ENCODE peak calls at places on chromosomes 3 and 15, in eight cellular contexts. Q is uterus; K is Peyer's patch; O is CD8-positive, alpha-beta T cell; D is adrenal gland; Y is WERI-Rb-1; S is SK-N-MC; J is tibial artery. N is an unnamed sample.

GRCh38 chr3:49378249-49378899 is 20.2 kb upstream of the GPX1 start:
- DNase-seq in Q (peak), K (no peak), O (no peak), D (no peak), Y (no peak), S (no peak), J (peak), N (peak)

GRCh38 chr15:86080302-86080701 is 631 bp downstream of the AGBL1 start:
- DNase-seq in Q (no peak), K (no peak), O (no peak), D (no peak), Y (no peak), S (no peak), J (no peak), N (no peak)

GRCh38 chr3:60086811-60087210 is 1037.0 kb upstream of the CFAP20DC start:
- DNase-seq in Q (no peak), K (no peak), O (peak), D (no peak), Y (no peak), S (no peak), J (no peak), N (no peak)

GRCh38 chr15:98626153-98626552 is 22.2 kb upstream of the IGF1R start:
- DNase-seq in Q (no peak), K (no peak), O (no peak), D (no peak), Y (no peak), S (no peak), J (no peak), N (no peak)

GRCh38 chr3:132034097-132034485 is 723 bp downstream of the CPNE4 start:
- DNase-seq in Q (no peak), K (no peak), O (no peak), D (no peak), Y (peak), S (no peak), J (no peak), N (no peak)

GRCh38 chr3:181176610-181177009 is 187.1 kb upstream of the DNAJC19 start:
- DNase-seq in Q (no peak), K (peak), O (peak), D (peak), Y (peak), S (peak), J (peak), N (no peak)

GRCh38 chr3:102143536-102143935 is 291.3 kb upstream of the ZPLD1 start:
- DNase-seq in Q (no peak), K (no peak), O (no peak), D (no peak), Y (no peak), S (no peak), J (no peak), N (no peak)

GRCh38 chr3:159604151-159604581 is 384.5 kb upstream of the IL12A start:
- DNase-seq in Q (peak), K (no peak), O (no peak), D (no peak), Y (no peak), S (no peak), J (no peak), N (no peak)

GRCh38 chr15:65532738-65533051 is 2.4 kb downstream of the HACD3 start:
- DNase-seq in Q (no peak), K (no peak), O (no peak), D (no peak), Y (no peak), S (no peak), J (no peak), N (no peak)

GRCh38 chr15:75712668-75713337 is at the start of gene CSPG4:
- DNase-seq in Q (peak), K (peak), O (no peak), D (no peak), Y (no peak), S (no peak), J (peak), N (no peak)

GRCh38 chr3:35664460-35664919 is 25.2 kb downstream of the ARPP21 start:
- DNase-seq in Q (no peak), K (no peak), O (no peak), D (no peak), Y (peak), S (no peak), J (no peak), N (peak)

GRCh38 chr15:60020736-60021135 is 16.6 kb downstream of the FOXB1 start:
- DNase-seq in Q (no peak), K (no peak), O (no peak), D (no peak), Y (no peak), S (no peak), J (no peak), N (no peak)

GRCh38 chr3:119778811-119779210 is 3.1 kb upstream of the NR1I2 start:
- DNase-seq in Q (no peak), K (no peak), O (no peak), D (no peak), Y (no peak), S (no peak), J (no peak), N (no peak)

GRCh38 chr3:78832785-78833204 is 935.0 kb downstream of the ROBO1 start:
- DNase-seq in Q (no peak), K (no peak), O (no peak), D (no peak), Y (no peak), S (no peak), J (no peak), N (no peak)

GRCh38 chr3:41933154-41933676 is 28.7 kb downstream of the ULK4 start:
- DNase-seq in Q (no peak), K (no peak), O (no peak), D (no peak), Y (no peak), S (no peak), J (no peak), N (no peak)

GRCh38 chr15:33278816-33279612 is 31.8 kb upstream of the RYR3 start:
- DNase-seq in Q (no peak), K (no peak), O (no peak), D (peak), Y (no peak), S (no peak), J (no peak), N (no peak)

GRCh38 chr15:31027948-31028586 is 36.6 kb upstream of the MTMR10 start:
- DNase-seq in Q (no peak), K (no peak), O (no peak), D (no peak), Y (no peak), S (no peak), J (no peak), N (no peak)

GRCh38 chr3:143168518-143169192 is 49.1 kb downstream of the CHST2 start:
- DNase-seq in Q (no peak), K (no peak), O (no peak), D (no peak), Y (no peak), S (no peak), J (no peak), N (no peak)

GRCh38 chr3:40677321-40677720 is 152.6 kb downstream of the ZNF621 start:
- DNase-seq in Q (no peak), K (no peak), O (no peak), D (no peak), Y (peak), S (no peak), J (no peak), N (no peak)

GRCh38 chr3:129123314-129124060 is 1.9 kb upstream of the RAB43 start:
- DNase-seq in Q (no peak), K (no peak), O (no peak), D (no peak), Y (no peak), S (peak), J (no peak), N (peak)

GRCh38 chr15:91099616-91100560 is at the start of gene SV2B:
- DNase-seq in Q (no peak), K (no peak), O (peak), D (peak), Y (peak), S (no peak), J (peak), N (no peak)

GRCh38 chr3:23461069-23461468 is 257.9 kb downstream of the UBE2E2 start:
- DNase-seq in Q (no peak), K (no peak), O (no peak), D (no peak), Y (no peak), S (no peak), J (no peak), N (no peak)

GRCh38 chr15:91945385-91945784 is 91.9 kb downstream of the SLCO3A1 start:
- DNase-seq in Q (no peak), K (no peak), O (no peak), D (no peak), Y (no peak), S (no peak), J (no peak), N (no peak)

DNA sequence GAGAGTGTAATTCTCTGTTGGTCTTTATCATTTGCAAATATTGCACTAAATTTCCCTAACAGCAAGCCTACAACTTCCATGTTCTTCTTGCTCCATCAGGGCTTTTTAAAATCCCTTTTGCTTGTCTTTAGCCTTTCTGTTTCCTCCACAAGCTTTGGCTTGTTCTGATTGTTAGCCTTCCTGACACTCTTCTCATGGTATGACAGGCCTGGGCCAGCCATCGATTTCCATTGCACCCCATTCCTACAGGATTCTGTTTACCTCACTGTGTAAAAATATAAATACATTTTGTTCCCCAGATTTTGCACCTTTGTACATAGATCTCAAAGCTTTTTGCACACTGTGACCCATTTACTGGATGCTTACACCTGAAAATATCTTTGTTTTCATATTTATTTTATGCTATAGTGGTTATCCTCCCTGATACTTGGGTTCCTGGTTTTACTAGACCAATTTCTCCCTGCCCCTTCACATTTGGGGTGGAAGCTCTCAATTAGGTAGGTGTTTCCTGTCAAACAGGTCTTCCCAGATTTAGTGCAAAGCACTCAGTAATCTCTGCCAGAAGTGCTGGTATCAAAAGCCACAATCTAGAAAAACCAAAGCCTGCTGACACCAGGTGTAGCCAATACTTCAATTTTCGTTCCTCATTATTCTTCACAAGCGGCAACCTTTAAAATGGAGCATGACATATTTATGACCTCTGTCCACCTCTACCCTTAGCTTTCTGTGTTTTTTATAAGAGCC is 57.9 kb upstream of the PPP2R3A start:
- DNase-seq in Q (no peak), K (no peak), O (no peak), D (no peak), Y (no peak), S (no peak), J (no peak), N (no peak)
- H3K4me3 ChIP-seq in Q (no peak), K (no peak), O (no peak), D (no peak), Y (no peak), S (no peak), J (no peak), N (no peak)

DNA sequence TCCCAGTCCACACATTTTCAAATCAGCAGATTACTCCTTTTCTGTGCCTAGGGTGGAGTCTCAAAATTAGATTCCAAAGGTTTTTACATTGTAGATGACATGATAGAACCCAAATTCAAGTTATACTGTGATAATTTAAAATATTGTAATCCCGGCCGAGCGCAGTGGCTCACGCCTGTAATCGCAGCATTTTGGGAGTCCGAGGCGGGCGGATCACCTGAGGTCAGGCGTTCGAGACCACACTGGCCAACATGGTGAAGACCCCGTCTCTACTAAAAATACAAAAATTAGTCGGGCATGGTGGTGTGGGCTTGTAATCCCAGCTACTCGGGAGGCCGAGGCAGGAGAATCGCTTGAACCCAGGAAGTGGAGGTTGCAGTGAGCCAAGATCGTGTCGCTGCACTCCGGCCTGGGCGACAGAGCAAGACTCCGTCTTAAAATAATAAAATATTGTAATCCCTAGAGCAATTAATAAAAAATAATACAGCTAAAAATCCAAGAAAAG is 1.2 kb upstream of the CYFIP1 start:
- DNase-seq in Q (no peak), K (no peak), O (no peak), D (no peak), Y (no peak), S (no peak), J (no peak), N (no peak)
- H3K27ac ChIP-seq in Q (peak), K (no peak), O (no peak), D (no peak), Y (no peak), S (no peak), J (peak), N (peak)

DNA sequence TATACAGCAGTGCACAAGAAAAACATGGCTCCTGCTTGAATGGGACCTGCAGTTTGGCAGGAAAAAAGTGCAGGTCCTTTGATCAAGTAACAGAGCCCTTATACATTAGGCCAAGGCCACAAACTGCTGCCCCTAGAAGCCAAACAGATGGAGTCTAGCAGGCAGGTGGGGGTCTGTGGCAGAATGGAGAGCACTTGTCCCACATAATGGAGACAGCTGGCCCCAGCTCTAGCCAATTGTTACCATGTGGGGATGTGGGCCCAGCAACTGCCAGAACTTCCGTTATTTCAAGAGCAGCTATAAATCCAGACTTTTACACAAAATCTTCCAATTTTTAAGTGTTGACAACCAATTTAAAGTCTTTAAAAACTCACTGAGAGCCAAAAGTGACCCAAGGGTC is 79.3 kb downstream of the SHQ1 start:
- DNase-seq in Q (no peak), K (no peak), O (no peak), D (no peak), Y (peak), S (no peak), J (no peak), N (no peak)
- H3K4me3 ChIP-seq in Q (no peak), K (no peak), O (no peak), D (no peak), Y (no peak), S (no peak), J (no peak), N (no peak)

GRCh38 chr3:25153130-25153529 is 274.9 kb upstream of the RARB start:
- DNase-seq in Q (no peak), K (no peak), O (no peak), D (no peak), Y (no peak), S (no peak), J (no peak), N (no peak)

GRCh38 chr3:25156526-25157075 is 271.5 kb upstream of the RARB start:
- DNase-seq in Q (peak), K (no peak), O (no peak), D (peak), Y (no peak), S (no peak), J (no peak), N (no peak)

GRCh38 chr3:25151497-25151896 is 276.6 kb upstream of the RARB start:
- DNase-seq in Q (no peak), K (no peak), O (no peak), D (no peak), Y (no peak), S (no peak), J (no peak), N (no peak)

GRCh38 chr3:25153561-25153960 is 274.5 kb upstream of the RARB start:
- DNase-seq in Q (no peak), K (no peak), O (no peak), D (no peak), Y (no peak), S (no peak), J (no peak), N (no peak)

DNA sequence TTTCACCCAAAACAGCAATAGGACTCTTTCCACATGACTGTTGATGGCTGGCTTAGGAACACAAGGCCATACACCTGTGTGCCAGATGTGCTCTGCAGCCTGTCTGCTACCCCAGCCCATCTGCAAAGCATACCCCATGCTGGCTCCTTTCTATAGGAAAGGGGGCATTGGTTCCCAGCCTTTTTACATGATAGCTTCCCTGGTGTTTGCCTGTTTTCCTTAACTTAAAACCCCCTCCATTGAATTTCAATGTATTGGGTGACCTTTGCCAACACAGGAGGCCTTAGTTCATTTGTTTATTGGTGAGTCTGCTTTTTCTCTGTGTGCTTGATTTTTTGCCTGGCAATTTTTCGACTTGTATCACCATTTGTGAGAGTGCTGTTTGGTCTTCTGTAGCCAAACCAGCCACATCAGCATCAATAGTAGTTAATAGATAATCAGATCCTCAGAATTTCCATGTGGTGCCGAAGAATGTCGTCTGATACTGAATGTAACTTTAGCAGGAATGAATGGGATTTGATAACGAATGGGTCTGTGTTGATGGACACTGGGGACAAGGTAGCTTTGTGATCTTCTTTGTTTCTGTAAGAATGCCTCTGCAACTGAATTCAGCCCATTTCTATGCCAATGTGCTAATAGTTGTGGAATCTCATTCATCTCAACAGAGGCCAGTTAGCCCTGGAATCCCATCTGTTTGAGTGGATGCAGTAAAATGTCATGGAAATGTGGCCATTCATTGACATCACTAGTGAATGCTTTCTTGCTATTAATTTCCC is 272.2 kb upstream of the RARB start:
- DNase-seq in Q (no peak), K (no peak), O (no peak), D (no peak), Y (no peak), S (no peak), J (no peak), N (no peak)
- H3K27ac ChIP-seq in Q (peak), K (no peak), O (no peak), D (no peak), Y (no peak), S (no peak), J (peak), N (no peak)

DNA sequence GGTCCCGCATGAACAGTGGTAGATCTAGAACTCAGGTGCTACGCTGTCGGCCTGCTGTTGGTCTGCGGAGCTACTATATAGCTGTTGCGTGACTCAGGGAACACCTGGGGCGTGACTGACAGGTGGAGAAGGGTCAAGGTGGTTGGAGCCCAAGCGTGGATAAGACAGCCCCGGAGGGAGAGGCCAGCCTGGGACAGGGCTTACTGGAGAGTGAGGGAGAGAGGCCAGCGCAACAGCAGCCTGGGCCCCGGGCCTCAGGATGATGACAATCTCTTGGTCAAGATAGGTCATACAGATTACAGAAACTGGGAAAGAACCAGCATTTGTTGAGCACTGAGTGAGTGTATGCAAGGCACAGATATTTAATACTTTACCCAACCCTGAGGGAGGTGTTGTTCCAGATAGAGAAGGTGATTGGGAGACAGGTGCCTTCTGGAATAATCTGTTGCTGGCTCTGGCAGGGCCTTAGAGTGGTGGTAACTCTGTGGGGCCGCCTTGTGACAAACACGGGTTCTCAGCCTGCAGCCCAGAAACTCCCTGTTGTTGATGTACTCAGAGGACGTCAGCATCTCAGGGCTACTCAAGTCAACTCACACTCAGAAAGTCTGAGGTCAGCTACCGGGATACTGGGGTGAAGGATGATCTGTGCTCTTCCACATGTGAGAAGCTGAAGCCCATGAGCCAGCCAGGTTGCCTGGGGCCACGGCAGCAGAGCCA is 265.4 kb upstream of the HES1 start:
- DNase-seq in Q (no peak), K (no peak), O (no peak), D (no peak), Y (no peak), S (no peak), J (no peak), N (no peak)
- H3K4me3 ChIP-seq in Q (no peak), K (no peak), O (no peak), D (no peak), Y (no peak), S (no peak), J (no peak), N (no peak)

N was measured in upper lobe of right lung.